ENCODE peak calls at places on chromosomes 12 and 14, in four cellular contexts. X is T-cell, G is cerebellar cortex, H is nucleus accumbens. Q is an unnamed sample.

GRCh38 chr12:54383041-54383609 is 1.4 kb downstream of the ZNF385A start:
- DNase-seq in X (no peak), G (no peak), H (no peak), Q (peak)

GRCh38 chr12:55724226-55724939 is 4.2 kb downstream of the RDH5 start:
- DNase-seq in X (peak), G (peak), H (no peak), Q (peak)

GRCh38 chr12:3313655-3314305 is 177.2 kb upstream of the PRMT8 start:
- DNase-seq in X (no peak), G (peak), H (no peak), Q (peak)

GRCh38 chr12:90211017-90211416 is 502.4 kb upstream of the ATP2B1 start:
- DNase-seq in X (no peak), G (no peak), H (no peak), Q (peak)

GRCh38 chr14:30385925-30386324 is 173.0 kb upstream of the G2E3 start:
- DNase-seq in X (no peak), G (no peak), H (no peak), Q (no peak)

GRCh38 chr14:69657961-69658360 is 46.6 kb downstream of the SUSD6 start:
- DNase-seq in X (no peak), G (no peak), H (no peak), Q (peak)

GRCh38 chr14:20655851-20656250 is 14.4 kb upstream of the OR6S1 start:
- DNase-seq in X (no peak), G (no peak), H (no peak), Q (no peak)

GRCh38 chr14:50233335-50234250 is 2.2 kb upstream of the SOS2 start:
- DNase-seq in X (no peak), G (peak), H (no peak), Q (no peak)

GRCh38 chr12:42987216-42987631 is 397.7 kb upstream of the PRICKLE1 start:
- DNase-seq in X (no peak), G (no peak), H (no peak), Q (peak)

GRCh38 chr12:27652174-27652763 is 44.0 kb upstream of the REP15 start:
- DNase-seq in X (no peak), G (peak), H (no peak), Q (peak)

GRCh38 chr12:106205208-106206069 is 42.4 kb downstream of the CKAP4 start:
- DNase-seq in X (no peak), G (peak), H (no peak), Q (no peak)

GRCh38 chr12:104602426-104602825 is 145.7 kb downstream of the CHST11 start:
- DNase-seq in X (no peak), G (no peak), H (no peak), Q (no peak)

GRCh38 chr14:94598816-94599655 is 13.2 kb upstream of the SERPINA3 start:
- DNase-seq in X (no peak), G (peak), H (peak), Q (peak)

GRCh38 chr12:47813491-47814196 is 6.1 kb downstream of the HDAC7 start:
- DNase-seq in X (no peak), G (peak), H (no peak), Q (peak)

GRCh38 chr12:1825382-1826102 is 5.2 kb downstream of the LRTM2 start:
- DNase-seq in X (no peak), G (no peak), H (no peak), Q (no peak)

GRCh38 chr12:56461235-56462159 is 6.9 kb upstream of the SPRYD4 start:
- DNase-seq in X (no peak), G (no peak), H (no peak), Q (peak)

GRCh38 chr12:31591308-31591901 is 469 bp upstream of the DENND5B start:
- DNase-seq in X (no peak), G (peak), H (peak), Q (peak)

GRCh38 chr12:124733086-124733485 is 130.6 kb downstream of the SCARB1 start:
- DNase-seq in X (no peak), G (no peak), H (no peak), Q (no peak)

GRCh38 chr12:107594995-107595394 is 90.6 kb upstream of the PWP1 start:
- DNase-seq in X (no peak), G (no peak), H (no peak), Q (peak)

GRCh38 chr14:76977793-76978730 is 50.4 kb downstream of the IRF2BPL start:
- DNase-seq in X (peak), G (peak), H (no peak), Q (peak)

Q was measured in fibroblast of mammary gland.